ENCODE peak calls at places on chromosomes 7 and 10, in seven cellular contexts. E, O, J, A, I, F and P are unnamed samples.

GRCh38 chr10:104043185-104043830 is 42.4 kb downstream of the COL17A1 start:
- DNase-seq in E (no peak), O (no peak), A (no peak), J (no peak), I (no peak), F (no peak), P (no peak)

GRCh38 chr10:12609435-12609834 is 260.1 kb downstream of the CAMK1D start:
- DNase-seq in I (no peak), F (no peak), E (no peak), J (no peak), A (no peak), O (no peak), P (no peak)

GRCh38 chr7:94146408-94146807 is 142.3 kb upstream of the BET1 start:
- DNase-seq in O (no peak), I (no peak), J (no peak), A (peak), F (no peak), E (no peak), P (no peak)

GRCh38 chr7:9890092-9890491 is 1083.6 kb upstream of the PHF14 start:
- DNase-seq in O (no peak), E (peak), F (no peak), A (no peak), J (no peak), I (no peak), P (no peak)

GRCh38 chr7:43679210-43680068 is 49.9 kb downstream of the COA1 start:
- DNase-seq in A (no peak), I (no peak), O (peak), E (no peak), J (no peak), F (no peak), P (no peak)

GRCh38 chr7:111050885-111051416 is 40.0 kb upstream of the LRRN3 start:
- DNase-seq in F (no peak), E (no peak), A (peak), I (no peak), J (no peak), O (no peak), P (no peak)

GRCh38 chr7:25731035-25731880 is 420.7 kb upstream of the NFE2L3 start:
- DNase-seq in E (no peak), O (no peak), F (no peak), I (no peak), A (no peak), J (no peak), P (no peak)

GRCh38 chr7:48154792-48155413 is 16.4 kb upstream of the ABCA13 start:
- DNase-seq in E (peak), A (no peak), F (peak), O (no peak), I (no peak), J (peak), P (no peak)

GRCh38 chr10:45044290-45044689 is 43.6 kb downstream of the ZNF22 start:
- DNase-seq in E (no peak), O (no peak), I (no peak), A (no peak), F (no peak), J (no peak), P (no peak)

GRCh38 chr7:5139998-5140397 is 50.0 kb upstream of the WIPI2 start:
- DNase-seq in F (peak), A (no peak), E (peak), I (no peak), O (peak), J (no peak), P (no peak)

GRCh38 chr7:71311576-71311975 is 179.6 kb downstream of the GALNT17 start:
- DNase-seq in J (no peak), I (no peak), A (no peak), O (no peak), E (no peak), F (no peak), P (no peak)
- H3K27ac ChIP-seq in J (no peak), I (peak), A (no peak), O (no peak), E (no peak), F (no peak), P (no peak)

DNA sequence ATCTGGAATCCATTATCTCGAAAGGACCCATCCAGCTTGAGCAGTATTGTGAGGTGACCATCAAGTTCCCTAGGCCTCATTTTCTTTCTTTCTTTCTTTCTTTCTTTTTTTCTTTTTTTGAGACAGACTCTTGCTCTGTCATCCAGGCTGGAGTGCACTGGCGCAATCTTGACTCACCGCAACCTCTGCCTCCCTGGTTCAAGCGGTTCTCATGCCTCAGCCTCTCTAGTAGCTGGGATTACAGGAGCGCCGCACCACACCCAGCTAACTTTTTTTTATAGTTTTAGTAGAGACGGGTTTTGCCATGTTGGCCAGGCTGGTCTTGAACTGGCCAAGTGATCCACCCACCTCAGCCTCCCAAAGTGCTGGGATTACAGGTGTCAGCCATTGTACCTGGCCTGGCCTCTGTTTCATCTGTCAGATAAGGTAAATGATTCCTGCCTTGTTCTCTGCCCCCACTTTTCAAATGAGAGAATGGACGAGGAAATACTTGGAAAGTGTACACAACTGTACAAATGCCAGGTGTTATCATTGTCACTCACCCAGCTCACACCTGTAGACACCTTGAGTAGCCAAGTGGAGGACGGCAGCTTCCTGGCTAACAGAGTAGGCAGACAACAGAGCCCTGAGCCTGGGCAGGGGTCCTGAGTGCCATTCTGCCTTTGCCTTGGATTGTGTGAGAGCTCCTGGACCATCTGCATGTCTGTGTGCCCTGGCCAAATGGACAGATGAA is 54.1 kb downstream of the HK1 start:
- DNase-seq in O (no peak), F (peak), J (no peak), E (no peak), A (no peak), I (no peak), P (no peak)
- H3K27ac ChIP-seq in O (no peak), F (peak), J (no peak), E (no peak), A (peak), I (peak), P (peak)

DNA sequence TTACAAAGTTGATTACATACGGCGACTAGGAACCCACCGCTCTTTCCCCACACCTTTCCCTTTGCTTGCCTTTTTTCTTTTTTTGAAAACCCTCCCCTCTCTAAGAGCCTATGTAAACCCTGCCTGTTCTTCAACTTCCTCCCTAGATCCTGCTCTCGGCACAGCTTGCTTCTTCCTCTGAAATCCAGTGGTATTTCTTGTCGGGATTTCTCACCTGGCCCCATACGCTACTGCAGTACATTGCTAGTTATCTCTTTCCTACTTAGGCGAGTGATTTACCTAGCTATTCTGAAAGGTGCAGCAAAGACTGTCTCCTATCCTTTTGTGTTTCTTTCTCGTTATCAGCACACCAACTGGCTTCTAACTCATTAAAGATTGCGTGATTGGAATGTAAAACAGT is 371.1 kb downstream of the PRPF18 start:
- DNase-seq in F (no peak), E (no peak), O (no peak), J (no peak), I (no peak), A (no peak), P (no peak)
- H3K27ac ChIP-seq in F (no peak), E (no peak), O (no peak), J (no peak), I (peak), A (no peak), P (no peak)

GRCh38 chr10:114766470-114766869 is 55.1 kb upstream of the FHIP2A start:
- DNase-seq in I (no peak), E (no peak), O (no peak), A (no peak), J (no peak), F (peak), P (no peak)

GRCh38 chr10:114768394-114768786 is 53.2 kb upstream of the FHIP2A start:
- DNase-seq in J (peak), A (no peak), I (no peak), O (no peak), E (no peak), F (peak), P (no peak)

GRCh38 chr10:114767589-114768393 is 53.8 kb upstream of the FHIP2A start:
- DNase-seq in F (peak), E (peak), I (no peak), A (peak), J (peak), O (no peak), P (no peak)

GRCh38 chr10:114764656-114765055 is 56.9 kb upstream of the FHIP2A start:
- DNase-seq in A (no peak), F (no peak), I (no peak), E (no peak), J (no peak), O (no peak), P (no peak)

GRCh38 chr10:114767101-114767588 is 54.4 kb upstream of the FHIP2A start:
- DNase-seq in F (no peak), A (no peak), O (no peak), E (no peak), I (no peak), J (peak), P (no peak)
- H3K27ac ChIP-seq in F (peak), A (no peak), O (no peak), E (no peak), I (peak), J (peak), P (peak)

GRCh38 chr10:128105383-128105782 is 20.8 kb downstream of the MKI67 start:
- DNase-seq in O (no peak), I (no peak), E (no peak), F (no peak), A (no peak), J (no peak), P (no peak)

GRCh38 chr10:128099901-128100300 is 26.3 kb downstream of the MKI67 start:
- DNase-seq in E (no peak), J (no peak), A (no peak), O (no peak), I (no peak), F (no peak), P (no peak)

GRCh38 chr10:128102480-128103228 is 23.6 kb downstream of the MKI67 start:
- DNase-seq in J (no peak), A (no peak), O (no peak), F (peak), I (no peak), E (no peak), P (no peak)

GRCh38 chr10:128098631-128099030 is 27.6 kb downstream of the MKI67 start:
- DNase-seq in O (no peak), E (no peak), J (no peak), A (no peak), I (no peak), F (no peak), P (no peak)

DNA sequence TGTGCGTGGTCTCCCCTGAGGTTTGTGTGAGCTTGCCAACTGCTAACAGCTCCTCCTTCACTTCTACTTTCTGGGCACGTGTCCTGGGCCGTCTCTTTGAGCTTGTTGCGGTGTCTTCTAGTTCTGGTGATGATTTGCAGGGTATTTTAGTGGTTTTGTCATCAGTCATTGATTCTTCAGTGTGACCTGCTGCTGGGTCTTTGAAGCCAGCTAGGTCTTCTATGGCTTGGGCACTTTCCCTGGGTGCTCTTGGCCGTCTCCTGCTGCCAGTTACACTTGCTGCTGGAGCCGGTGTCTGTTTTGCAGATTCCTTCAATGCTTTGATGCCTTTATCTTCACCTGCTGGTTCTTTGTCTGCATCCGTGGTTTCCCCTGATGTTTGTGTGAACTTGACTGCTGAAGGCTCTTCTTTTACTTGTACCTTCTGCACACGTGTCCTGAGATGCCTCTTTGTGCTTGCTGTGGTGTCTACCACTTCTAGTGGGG is 23.0 kb downstream of the MKI67 start:
- DNase-seq in E (no peak), A (no peak), O (no peak), I (no peak), F (no peak), J (no peak), P (no peak)
- H3K27ac ChIP-seq in E (no peak), A (no peak), O (no peak), I (no peak), F (no peak), J (no peak), P (no peak)

GRCh38 chr10:29545122-29545521 is 89.6 kb downstream of the SVIL start:
- DNase-seq in I (no peak), J (no peak), A (no peak), E (no peak), O (no peak), F (no peak), P (no peak)
- H3K27ac ChIP-seq in I (peak), J (no peak), A (no peak), E (no peak), O (no peak), F (no peak), P (no peak)

DNA sequence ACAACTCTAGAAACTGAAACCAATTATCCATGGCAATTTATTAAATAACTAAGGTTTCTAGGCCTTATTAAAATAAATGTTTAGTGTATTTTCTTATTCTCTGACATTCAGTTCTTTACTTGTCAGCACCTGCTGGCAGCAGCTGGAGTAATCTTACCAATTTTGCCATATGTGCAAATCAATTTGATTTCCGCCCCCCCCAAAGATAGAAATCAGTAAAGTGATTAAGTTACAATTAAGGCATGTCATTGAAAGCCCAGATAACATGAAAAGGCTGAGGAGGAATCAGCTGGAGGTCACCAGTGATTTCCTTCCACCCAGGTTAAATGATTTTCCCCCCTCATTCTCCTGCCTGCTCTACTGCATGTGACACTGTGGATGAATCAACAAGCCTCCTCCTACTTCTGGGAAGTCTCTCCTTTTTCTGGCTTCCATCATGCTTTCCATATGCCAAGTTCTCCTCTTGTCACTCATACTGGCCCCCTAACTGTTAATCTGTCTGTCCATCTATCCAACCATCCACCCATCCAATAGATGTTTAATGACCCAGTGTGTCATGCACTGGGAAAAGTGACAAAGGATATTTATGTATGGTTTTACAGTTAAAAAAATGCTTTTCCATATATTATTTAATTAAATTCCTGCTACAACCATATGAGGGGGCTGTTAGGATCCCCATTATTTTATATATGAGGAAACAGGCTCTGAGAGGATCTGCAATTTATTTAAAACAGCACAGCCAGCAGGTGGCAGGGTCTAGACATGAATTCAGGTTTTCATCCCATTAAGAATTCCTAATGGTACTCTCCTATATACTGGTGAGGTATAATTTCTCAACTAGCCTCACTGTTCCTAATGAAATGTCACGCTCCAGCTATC is 116.5 kb downstream of the ATXN7L1 start:
- DNase-seq in O (no peak), J (peak), I (peak), E (peak), A (no peak), F (peak), P (no peak)
- H3K27ac ChIP-seq in O (no peak), J (no peak), I (no peak), E (no peak), A (no peak), F (no peak), P (peak)

GRCh38 chr7:13984831-13985685 is 4.4 kb downstream of the ETV1 start:
- DNase-seq in E (peak), I (no peak), J (no peak), F (no peak), O (no peak), A (no peak), P (no peak)
- H3K27ac ChIP-seq in E (peak), I (no peak), J (no peak), F (no peak), O (no peak), A (peak), P (no peak)

GRCh38 chr10:80443531-80443974 is 10.6 kb upstream of the TSPAN14 start:
- DNase-seq in E (no peak), J (no peak), I (no peak), A (no peak), F (peak), O (no peak), P (no peak)

GRCh38 chr10:80441831-80442230 is 12.3 kb upstream of the TSPAN14 start:
- DNase-seq in I (no peak), J (no peak), F (no peak), A (no peak), O (no peak), E (no peak), P (no peak)

GRCh38 chr10:80444124-80444523 is 10.0 kb upstream of the TSPAN14 start:
- DNase-seq in F (no peak), J (no peak), O (no peak), A (no peak), I (no peak), E (peak), P (no peak)

GRCh38 chr10:80444646-80445319 is 9.3 kb upstream of the TSPAN14 start:
- DNase-seq in A (peak), I (peak), F (peak), O (peak), J (peak), E (peak), P (no peak)

GRCh38 chr10:80442879-80443278 is 11.2 kb upstream of the TSPAN14 start:
- DNase-seq in E (no peak), A (no peak), I (no peak), F (no peak), O (no peak), J (no peak), P (no peak)
- H3K27ac ChIP-seq in E (no peak), A (no peak), I (no peak), F (no peak), O (no peak), J (no peak), P (no peak)

GRCh38 chr7:34734786-34735185 is 76.8 kb downstream of the NPSR1 start:
- DNase-seq in F (no peak), O (no peak), I (no peak), E (no peak), J (no peak), A (no peak), P (no peak)

GRCh38 chr7:34740840-34741239 is 82.8 kb downstream of the NPSR1 start:
- DNase-seq in F (no peak), J (no peak), E (no peak), A (no peak), O (no peak), I (no peak), P (no peak)

GRCh38 chr7:34735526-34735925 is 77.5 kb downstream of the NPSR1 start:
- DNase-seq in O (no peak), J (no peak), A (no peak), F (no peak), I (no peak), E (no peak), P (no peak)

GRCh38 chr7:34739651-34740300 is 81.8 kb downstream of the NPSR1 start:
- DNase-seq in J (no peak), F (no peak), O (no peak), E (no peak), A (no peak), I (no peak), P (no peak)
- H3K27ac ChIP-seq in J (no peak), F (no peak), O (no peak), E (no peak), A (no peak), I (no peak), P (no peak)